ENCODE peak calls at places on chromosomes 5 and 9, in nine cellular contexts. P is NCI-H345; I is G401; H is HS-5; B is hepatic stellate cell; Q is stimulated activated CD8-positive, alpha-beta memory T cell treated with anti-CD3 and anti-CD28 coated beads, Interleukin-12 subunit alpha, Interleukin-12 subunit beta, amount 100 ng/mL, for 1 hour; Z is activated CD4-positive, alpha-beta T cell treated with anti-CD3 and anti-CD28 coated beads, Interleukin-2, amount 10 ng/mL, durations not matched to agents 7 days and 5 days; O is GM06990; Y is activated T-helper 1 cell treated with anti-CD3 and anti-CD28 coated beads, Interleukin-2, amount 50 U/mL, for 16 hours. R is an unnamed sample.

GRCh38 chr5:37723147-37723961 is 116.5 kb downstream of the GDNF start:
- DNase-seq in P (no peak), I (no peak), H (no peak), B (no peak), Q (no peak), Z (no peak), O (no peak), Y (no peak), R (no peak)

GRCh38 chr9:93220627-93221425 is 36.9 kb downstream of the WNK2 start:
- DNase-seq in P (no peak), I (no peak), H (no peak), B (no peak), Q (no peak), Z (no peak), O (no peak), Y (no peak), R (no peak)

GRCh38 chr5:160133071-160133917 is 14.0 kb upstream of the PWWP2A start:
- DNase-seq in P (no peak), I (peak), H (no peak), B (peak), Q (no peak), Z (no peak), O (no peak), Y (no peak), R (peak)

GRCh38 chr9:131274674-131275331 is 1.5 kb downstream of the FAM78A start:
- DNase-seq in P (no peak), I (no peak), H (no peak), B (no peak), Q (no peak), Z (no peak), O (peak), Y (no peak), R (no peak)

GRCh38 chr5:130290219-130290618 is 386.0 kb downstream of the CHSY3 start:
- DNase-seq in P (no peak), I (no peak), H (no peak), B (no peak), Q (no peak), Z (no peak), O (no peak), Y (no peak), R (no peak)

GRCh38 chr9:126375386-126375785 is 48.8 kb downstream of the MVB12B start:
- DNase-seq in P (no peak), I (no peak), H (no peak), B (no peak), Q (no peak), Z (no peak), O (no peak), Y (no peak), R (no peak)

GRCh38 chr9:134892221-134892620 is 11.6 kb downstream of the FCN2 start:
- DNase-seq in P (no peak), I (no peak), H (no peak), B (no peak), Q (no peak), Z (peak), O (no peak), Y (no peak), R (no peak)

GRCh38 chr5:31047007-31047406 is 146.5 kb upstream of the CDH6 start:
- DNase-seq in P (peak), I (no peak), H (no peak), B (no peak), Q (no peak), Z (no peak), O (no peak), Y (no peak), R (no peak)

GRCh38 chr5:127766556-127767335 is 63.6 kb downstream of the CCDC192 start:
- DNase-seq in P (no peak), I (no peak), H (no peak), B (peak), Q (no peak), Z (no peak), O (no peak), Y (no peak), R (no peak)

GRCh38 chr9:107119294-107119693 is 163.8 kb upstream of the RAD23B start:
- DNase-seq in P (no peak), I (no peak), H (no peak), B (no peak), Q (no peak), Z (no peak), O (no peak), Y (no peak), R (no peak)

GRCh38 chr9:135038826-135039225 is 48.6 kb upstream of the OLFM1 start:
- DNase-seq in P (no peak), I (no peak), H (no peak), B (no peak), Q (no peak), Z (no peak), O (no peak), Y (no peak), R (no peak)

GRCh38 chr5:173448856-173449255 is 120.6 kb upstream of the STC2 start:
- DNase-seq in P (no peak), I (no peak), H (no peak), B (no peak), Q (no peak), Z (no peak), O (no peak), Y (no peak), R (no peak)

GRCh38 chr5:132488590-132488989 is 2.0 kb downstream of the IRF1 start:
- DNase-seq in P (no peak), I (no peak), H (no peak), B (no peak), Q (no peak), Z (no peak), O (no peak), Y (no peak), R (no peak)

GRCh38 chr5:176429972-176430371 is 13.6 kb upstream of the CLTB start:
- DNase-seq in P (no peak), I (no peak), H (no peak), B (no peak), Q (no peak), Z (no peak), O (no peak), Y (no peak), R (no peak)

GRCh38 chr5:180718810-180719453 is 20.9 kb downstream of the OR2Y1 start:
- DNase-seq in P (peak), I (peak), H (peak), B (peak), Q (peak), Z (peak), O (no peak), Y (no peak), R (peak)

GRCh38 chr5:135433626-135434426 is 13.3 kb downstream of the DCANP1 start:
- DNase-seq in P (no peak), I (peak), H (no peak), B (no peak), Q (no peak), Z (no peak), O (no peak), Y (no peak), R (no peak)

GRCh38 chr9:73151653-73152382 is at the start of gene ANXA1:
- DNase-seq in P (no peak), I (no peak), H (peak), B (peak), Q (no peak), Z (peak), O (no peak), Y (no peak), R (peak)

GRCh38 chr5:109413463-109413862 is 3.7 kb upstream of the PJA2 start:
- DNase-seq in P (peak), I (peak), H (no peak), B (no peak), Q (no peak), Z (no peak), O (no peak), Y (no peak), R (no peak)

GRCh38 chr5:174816858-174817257 is 92.5 kb downstream of the MSX2 start:
- DNase-seq in P (no peak), I (no peak), H (no peak), B (no peak), Q (no peak), Z (no peak), O (no peak), Y (no peak), R (no peak)

GRCh38 chr5:93578813-93579560 is 2.0 kb downstream of the NR2F1-AS1 start:
- DNase-seq in P (no peak), I (peak), H (no peak), B (peak), Q (no peak), Z (no peak), O (no peak), Y (no peak), R (peak)

GRCh38 chr5:79564798-79565279 is 47.4 kb upstream of the TENT2 start:
- DNase-seq in P (no peak), I (no peak), H (no peak), B (no peak), Q (no peak), Z (no peak), O (no peak), Y (no peak), R (no peak)

GRCh38 chr5:38634961-38635369 is 78.5 kb upstream of the LIFR start:
- DNase-seq in P (no peak), I (no peak), H (no peak), B (no peak), Q (no peak), Z (no peak), O (no peak), Y (no peak), R (no peak)

GRCh38 chr9:127877566-127877998 is at the start of gene AK1:
- DNase-seq in P (peak), I (peak), H (no peak), B (peak), Q (no peak), Z (no peak), O (no peak), Y (no peak), R (no peak)

GRCh38 chr9:70439991-70440706 is 25.7 kb upstream of the KLF9 start:
- DNase-seq in P (no peak), I (no peak), H (no peak), B (no peak), Q (no peak), Z (no peak), O (no peak), Y (no peak), R (peak)

GRCh38 chr9:113215142-113215541 is 5.9 kb downstream of the FKBP15 start:
- DNase-seq in P (no peak), I (no peak), H (no peak), B (no peak), Q (no peak), Z (no peak), O (no peak), Y (no peak), R (no peak)

GRCh38 chr5:172102251-172102870 is 85.7 kb downstream of the STK10 start:
- DNase-seq in P (no peak), I (no peak), H (no peak), B (no peak), Q (no peak), Z (no peak), O (no peak), Y (no peak), R (no peak)

GRCh38 chr5:78008356-78008967 is 232.3 kb upstream of the TBCA start:
- DNase-seq in P (peak), I (peak), H (peak), B (no peak), Q (no peak), Z (peak), O (peak), Y (no peak), R (peak)

GRCh38 chr5:173307695-173308094 is 20.5 kb downstream of the STC2 start:
- DNase-seq in P (no peak), I (no peak), H (no peak), B (no peak), Q (no peak), Z (no peak), O (no peak), Y (no peak), R (no peak)

GRCh38 chr9:75504721-75505120 is 385.8 kb upstream of the PCSK5 start:
- DNase-seq in P (no peak), I (no peak), H (no peak), B (no peak), Q (no peak), Z (no peak), O (no peak), Y (no peak), R (no peak)

GRCh38 chr5:119512277-119512676 is 60.0 kb downstream of the HSD17B4 start:
- DNase-seq in P (no peak), I (no peak), H (no peak), B (no peak), Q (no peak), Z (no peak), O (no peak), Y (no peak), R (no peak)

GRCh38 chr5:151611127-151611775 is 20.1 kb upstream of the FAT2 start:
- DNase-seq in P (no peak), I (peak), H (no peak), B (no peak), Q (no peak), Z (no peak), O (no peak), Y (no peak), R (no peak)

GRCh38 chr9:135184158-135184557 is 96.7 kb downstream of the OLFM1 start:
- DNase-seq in P (no peak), I (no peak), H (no peak), B (no peak), Q (no peak), Z (no peak), O (no peak), Y (no peak), R (no peak)

GRCh38 chr9:136411358-136411757 is 900 bp downstream of the PMPCA start:
- DNase-seq in P (no peak), I (no peak), H (no peak), B (no peak), Q (no peak), Z (no peak), O (no peak), Y (no peak), R (no peak)

GRCh38 chr9:79687131-79687447 is 115.3 kb downstream of the TLE4 start:
- DNase-seq in P (no peak), I (no peak), H (no peak), B (no peak), Q (peak), Z (peak), O (no peak), Y (no peak), R (no peak)

GRCh38 chr9:120923620-120924328 is 2.8 kb downstream of the TRAF1 start:
- DNase-seq in P (no peak), I (no peak), H (no peak), B (no peak), Q (no peak), Z (no peak), O (no peak), Y (no peak), R (no peak)

GRCh38 chr9:130823435-130823834 is 11.6 kb upstream of the ABL1 start:
- DNase-seq in P (no peak), I (no peak), H (no peak), B (peak), Q (no peak), Z (no peak), O (no peak), Y (no peak), R (no peak)

R was measured in fibroblast of the conjunctiva.